ENCODE peak calls at places on chromosomes 1 and 21, in seven cellular contexts. U is GM12892, Z is K562, I is GM12891, O is SK-N-SH, J is H1, C is HepG2. Y is an unnamed sample.

GRCh38 chr1:183027031-183027430 is 3.8 kb downstream of the LAMC1 start:
- DNase-seq in Z (no peak), C (no peak), J (no peak), U (no peak), I (no peak), O (no peak), Y (no peak)

GRCh38 chr1:182957902-182958395 is 5.0 kb upstream of the SHCBP1L start:
- DNase-seq in C (no peak), I (no peak), O (no peak), Z (no peak), J (peak), U (no peak), Y (no peak)

GRCh38 chr1:37437058-37437457 is 37.3 kb upstream of the ZC3H12A start:
- DNase-seq in O (no peak), C (no peak), J (no peak), Z (no peak), I (no peak), U (no peak), Y (no peak)

GRCh38 chr1:18721066-18721465 is 90.4 kb downstream of the PAX7 start:
- DNase-seq in Z (no peak), U (no peak), J (no peak), C (no peak), I (no peak), O (no peak), Y (no peak)

GRCh38 chr1:111988377-111988742 is 1.1 kb downstream of the KCND3 start:
- DNase-seq in Z (no peak), U (no peak), I (no peak), J (no peak), C (peak), O (no peak), Y (no peak)

GRCh38 chr1:174818014-174818616 is 181.6 kb upstream of the CACYBP start:
- DNase-seq in I (no peak), C (no peak), U (no peak), O (no peak), Z (no peak), J (no peak), Y (no peak)

GRCh38 chr1:17109897-17110554 is 9.2 kb downstream of the PADI2 start:
- DNase-seq in C (no peak), O (no peak), J (no peak), I (no peak), U (no peak), Z (no peak), Y (no peak)

GRCh38 chr1:2375246-2375922 is 16.0 kb downstream of the MORN1 start:
- DNase-seq in O (no peak), U (no peak), C (no peak), I (no peak), J (no peak), Z (no peak), Y (no peak)

GRCh38 chr1:11730429-11730861 is 5.5 kb upstream of the AGTRAP start:
- DNase-seq in U (no peak), I (no peak), O (no peak), Z (no peak), J (no peak), C (no peak), Y (no peak)

GRCh38 chr1:94807742-94808491 is 12.2 kb upstream of the SLC44A3 start:
- DNase-seq in J (no peak), C (peak), Z (peak), O (no peak), I (no peak), U (no peak), Y (no peak)

GRCh38 chr1:7315316-7315715 is 455.8 kb upstream of the VAMP3 start:
- DNase-seq in O (no peak), C (no peak), Z (no peak), J (no peak), I (no peak), U (no peak), Y (no peak)

GRCh38 chr1:75203415-75204277 is 69.5 kb downstream of the LHX8 start:
- DNase-seq in U (no peak), I (peak), O (peak), Z (peak), C (peak), J (no peak), Y (peak)

GRCh38 chr1:151934048-151934493 is 24.8 kb upstream of the THEM4 start:
- DNase-seq in Z (peak), C (peak), U (no peak), I (no peak), O (peak), J (no peak), Y (no peak)

GRCh38 chr1:26951821-26952497 is 8.3 kb downstream of the KDF1 start:
- DNase-seq in J (no peak), I (no peak), Z (peak), O (no peak), C (no peak), U (no peak), Y (no peak)

GRCh38 chr1:114540202-114540601 is 29.2 kb upstream of the TRIM33 start:
- DNase-seq in I (no peak), J (no peak), U (no peak), C (no peak), O (no peak), Z (no peak), Y (no peak)

GRCh38 chr21:29342394-29342957 is 43.8 kb downstream of the BACH1 start:
- DNase-seq in O (peak), I (no peak), C (no peak), Z (no peak), U (no peak), J (no peak), Y (peak)

GRCh38 chr1:114009393-114009792 is 30.1 kb downstream of the OLFML3 start:
- DNase-seq in C (peak), I (no peak), J (no peak), O (no peak), Z (no peak), U (no peak), Y (no peak)

GRCh38 chr1:248686815-248687214 is 15.8 kb downstream of the OR14I1 start:
- DNase-seq in C (no peak), U (peak), Z (no peak), J (no peak), O (peak), I (no peak), Y (peak)

GRCh38 chr1:24386931-24387330 is 26.7 kb downstream of the STPG1 start:
- DNase-seq in I (no peak), C (no peak), O (no peak), J (no peak), Z (no peak), U (no peak), Y (no peak)

GRCh38 chr1:95221306-95221705 is 12.7 kb upstream of the RWDD3 start:
- DNase-seq in J (no peak), O (no peak), C (no peak), U (no peak), I (no peak), Z (no peak), Y (no peak)

GRCh38 chr1:41592451-41593125 is 108.1 kb upstream of the EDN2 start:
- DNase-seq in I (no peak), J (no peak), O (no peak), C (no peak), Z (no peak), U (no peak), Y (no peak)

GRCh38 chr1:156592910-156593732 is 1.5 kb downstream of the NAXE start:
- DNase-seq in Z (no peak), J (no peak), C (no peak), I (no peak), O (no peak), U (no peak), Y (no peak)

GRCh38 chr1:184473176-184473966 is 86.5 kb downstream of the C1orf21 start:
- DNase-seq in C (no peak), Z (no peak), J (no peak), U (no peak), I (no peak), O (no peak), Y (no peak)

GRCh38 chr21:27462786-27463185 is 495.9 kb upstream of the ADAMTS5 start:
- DNase-seq in Z (no peak), I (no peak), U (no peak), C (no peak), O (no peak), J (no peak), Y (no peak)

GRCh38 chr1:65445837-65446236 is 25.4 kb downstream of the LEPR start:
- DNase-seq in J (no peak), O (no peak), I (no peak), C (no peak), U (no peak), Z (no peak), Y (no peak)

GRCh38 chr1:14366361-14367018 is 232.0 kb upstream of the KAZN start:
- DNase-seq in Z (no peak), I (no peak), O (peak), J (no peak), U (no peak), C (no peak), Y (no peak)

GRCh38 chr1:32900956-32901822 is at the start of gene TMEM54:
- DNase-seq in J (no peak), U (no peak), Z (peak), C (no peak), I (no peak), O (peak), Y (no peak)

GRCh38 chr1:40665335-40666171 is at the start of gene RIMS3:
- DNase-seq in Z (peak), U (peak), O (peak), J (no peak), C (peak), I (peak), Y (peak)

GRCh38 chr1:176102243-176102642 is 104.8 kb downstream of the COP1 start:
- DNase-seq in O (no peak), J (no peak), I (no peak), C (no peak), Z (no peak), U (no peak), Y (no peak)

GRCh38 chr21:18249542-18250152 is 5.0 kb downstream of the CHODL start:
- DNase-seq in C (no peak), J (no peak), Z (no peak), U (no peak), O (no peak), I (no peak), Y (no peak)

GRCh38 chr1:241336335-241336734 is 20.7 kb downstream of the RGS7 start:
- DNase-seq in J (no peak), Z (no peak), C (no peak), I (no peak), U (no peak), O (no peak), Y (no peak)

GRCh38 chr1:11952455-11953109 is 18.1 kb downstream of the PLOD1 start:
- DNase-seq in Z (no peak), I (no peak), J (no peak), U (no peak), C (no peak), O (no peak), Y (no peak)

GRCh38 chr1:147673401-147673800 is 3.1 kb upstream of the ACP6 start:
- DNase-seq in C (no peak), I (no peak), O (no peak), J (no peak), Z (no peak), U (no peak), Y (no peak)

GRCh38 chr1:234719454-234720258 is 109.7 kb upstream of the IRF2BP2 start:
- DNase-seq in Z (no peak), C (peak), U (no peak), O (no peak), J (no peak), I (no peak), Y (no peak)

GRCh38 chr1:184972281-184973055 is 1.8 kb downstream of the NIBAN1 start:
- DNase-seq in O (no peak), J (no peak), Z (no peak), U (no peak), I (no peak), C (no peak), Y (no peak)

GRCh38 chr1:15965228-15965767 is 10.6 kb downstream of the ZBTB17 start:
- DNase-seq in I (no peak), C (no peak), J (no peak), Z (peak), O (no peak), U (no peak), Y (peak)

GRCh38 chr1:221117133-221117532 is 237.9 kb downstream of the HLX start:
- DNase-seq in J (no peak), U (no peak), C (no peak), I (no peak), Z (no peak), O (no peak), Y (no peak)

GRCh38 chr1:113217447-113218208 is 144.6 kb downstream of the LRIG2 start:
- DNase-seq in U (no peak), I (no peak), O (peak), J (no peak), C (peak), Z (peak), Y (no peak)

GRCh38 chr1:100622966-100623762 is 85.2 kb downstream of the GPR88 start:
- DNase-seq in U (no peak), I (no peak), C (no peak), Z (no peak), J (no peak), O (no peak), Y (no peak)

GRCh38 chr1:97013904-97014303 is 292.3 kb downstream of the PTBP2 start:
- DNase-seq in J (no peak), Z (no peak), C (no peak), O (no peak), U (no peak), I (no peak), Y (no peak)
- TF ChIP-seq TAF1 in J (no peak), Z (no peak), C (no peak), O (no peak), U (no peak), I (no peak), Y (no peak)

GRCh38 chr1:206551985-206552325 is 44.6 kb downstream of the RASSF5 start:
- DNase-seq in J (no peak), C (no peak), I (no peak), U (no peak), Z (no peak), O (no peak), Y (no peak)

GRCh38 chr1:206554201-206554600 is 46.9 kb downstream of the RASSF5 start:
- DNase-seq in Z (no peak), C (no peak), O (no peak), J (no peak), I (no peak), U (no peak), Y (no peak)

GRCh38 chr1:206551296-206551984 is 44.1 kb downstream of the RASSF5 start:
- DNase-seq in J (no peak), U (no peak), Z (peak), O (no peak), C (no peak), I (no peak), Y (no peak)

GRCh38 chr1:206547104-206547503 is 39.8 kb downstream of the RASSF5 start:
- DNase-seq in U (no peak), O (no peak), I (no peak), J (no peak), Z (no peak), C (no peak), Y (no peak)

DNA sequence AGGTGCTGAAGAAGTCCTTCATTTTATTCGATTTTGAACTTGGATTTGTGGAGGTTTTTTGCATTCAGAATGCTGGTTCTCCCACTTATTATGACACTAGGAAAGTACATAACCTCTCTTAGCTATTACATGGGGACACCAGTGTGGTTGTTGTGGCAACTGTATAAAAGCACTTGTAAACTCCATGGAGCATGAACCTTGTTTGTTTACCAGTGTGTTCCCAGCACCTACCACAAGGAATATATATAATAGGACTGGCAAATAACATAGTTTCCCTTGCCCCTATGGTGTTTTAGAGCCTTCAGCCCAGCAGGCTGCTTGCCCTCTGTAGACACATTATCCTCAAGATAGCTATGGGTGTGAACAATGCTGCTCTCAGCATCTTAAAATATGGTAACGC is 43.1 kb downstream of the RASSF5 start:
- DNase-seq in O (no peak), C (no peak), U (no peak), I (no peak), J (no peak), Z (no peak), Y (no peak)
- TF ChIP-seq TAF1 in O (no peak), C (no peak), U (no peak), I (no peak), J (no peak), Z (no peak), Y (no peak)

DNA sequence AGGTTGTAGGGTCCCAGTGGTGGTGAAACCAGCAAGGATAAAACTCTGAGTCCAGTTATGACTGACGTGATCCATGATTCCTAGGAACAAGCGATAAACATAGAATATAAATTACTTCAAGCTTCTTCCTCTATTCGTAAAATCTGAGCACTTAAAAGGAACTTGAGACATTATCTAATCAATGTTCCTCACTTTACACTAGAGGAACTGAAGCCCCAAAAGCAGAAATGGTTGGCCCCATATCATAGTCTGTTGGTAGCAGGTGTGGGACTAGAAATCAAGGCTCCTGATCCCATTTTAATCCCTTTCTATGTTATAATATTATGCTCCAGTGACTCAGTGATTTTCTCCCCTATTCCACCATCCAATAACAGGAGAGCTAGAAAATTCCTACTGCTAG is 21.9 kb upstream of the MNDA start:
- DNase-seq in J (no peak), C (no peak), I (no peak), Z (no peak), U (no peak), O (no peak), Y (no peak)
- TF ChIP-seq TAF1 in J (no peak), C (no peak), I (no peak), Z (no peak), U (no peak), O (no peak), Y (no peak)

DNA sequence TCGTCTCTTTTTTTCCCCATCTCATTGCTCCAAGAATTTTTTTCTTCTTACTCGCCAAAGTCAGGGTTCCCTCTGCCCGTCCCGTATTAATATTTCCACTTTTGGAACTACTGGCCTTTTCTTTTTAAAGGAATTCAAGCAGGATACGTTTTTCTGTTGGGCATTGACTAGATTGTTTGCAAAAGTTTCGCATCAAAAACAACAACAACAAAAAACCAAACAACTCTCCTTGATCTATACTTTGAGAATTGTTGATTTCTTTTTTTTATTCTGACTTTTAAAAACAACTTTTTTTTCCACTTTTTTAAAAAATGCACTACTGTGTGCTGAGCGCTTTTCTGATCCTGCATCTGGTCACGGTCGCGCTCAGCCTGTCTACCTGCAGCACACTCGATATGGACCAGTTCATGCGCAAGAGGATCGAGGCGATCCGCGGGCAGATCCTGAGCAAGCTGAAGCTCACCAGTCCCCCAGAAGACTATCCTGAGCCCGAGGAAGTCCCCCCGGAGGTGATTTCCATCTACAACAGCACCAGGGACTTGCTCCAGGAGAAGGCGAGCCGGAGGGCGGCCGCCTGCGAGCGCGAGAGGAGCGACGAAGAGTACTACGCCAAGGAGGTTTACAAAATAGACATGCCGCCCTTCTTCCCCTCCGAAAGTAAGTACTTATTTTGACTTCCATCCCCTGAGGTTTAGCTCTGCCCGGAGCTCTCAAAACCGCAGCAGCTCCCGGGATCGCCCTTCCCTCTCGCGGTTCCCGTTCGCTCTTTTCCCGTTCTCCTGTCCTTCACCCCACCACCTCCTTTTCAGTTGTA is 1.5 kb downstream of the TGFB2 start:
- DNase-seq in I (no peak), J (no peak), U (no peak), C (no peak), O (no peak), Z (no peak), Y (no peak)
- TF ChIP-seq TAF1 in I (no peak), J (no peak), U (no peak), C (no peak), O (no peak), Z (no peak), Y (no peak)

GRCh38 chr1:66563094-66563800 is 29.3 kb downstream of the SGIP1 start:
- DNase-seq in U (no peak), J (no peak), Z (no peak), O (no peak), C (peak), I (no peak), Y (no peak)
- TF ChIP-seq TAF1 in U (no peak), J (no peak), Z (no peak), O (no peak), C (no peak), I (no peak), Y (no peak)

DNA sequence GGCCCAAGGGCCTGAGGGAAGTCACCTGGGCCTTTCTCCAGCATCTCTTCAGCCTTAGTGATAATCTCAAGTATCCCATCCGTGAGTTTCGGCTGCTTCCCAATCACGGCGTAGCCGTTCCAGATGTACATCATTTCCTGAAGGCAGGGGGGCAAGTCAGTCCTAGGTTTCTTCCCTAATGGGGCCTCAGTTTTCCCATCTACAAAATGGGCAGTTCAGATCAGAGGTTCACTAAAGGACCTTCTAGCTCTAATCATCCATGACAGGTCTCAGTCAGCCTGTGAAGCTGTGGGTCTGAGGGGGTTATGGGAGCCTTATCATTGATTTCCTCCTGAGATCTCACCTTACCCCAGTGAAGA is 39.9 kb downstream of the TTC39A start:
- DNase-seq in O (no peak), J (no peak), U (no peak), Z (no peak), C (no peak), I (no peak), Y (no peak)
- TF ChIP-seq TAF1 in O (no peak), J (no peak), U (no peak), Z (no peak), C (no peak), I (no peak), Y (no peak)

DNA sequence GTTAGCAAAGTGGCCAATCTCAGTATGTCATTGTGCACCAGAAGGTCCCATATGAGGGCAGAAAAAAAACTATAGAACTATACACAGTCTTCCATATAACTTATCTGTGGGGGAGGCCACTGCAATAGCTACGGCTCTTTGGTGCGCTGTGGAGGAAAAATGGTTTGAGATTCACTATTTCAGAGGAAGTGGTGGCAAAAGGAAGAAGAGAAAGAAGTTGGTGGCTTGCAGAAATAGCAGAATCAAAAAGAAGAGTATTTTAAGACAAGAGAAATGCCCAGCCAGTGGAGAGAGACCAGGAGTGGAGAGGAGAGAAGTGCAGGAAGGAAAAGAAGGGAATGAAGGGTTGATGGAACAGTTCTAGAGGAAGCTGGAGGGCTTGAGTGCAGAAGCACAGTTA is 64.7 kb downstream of the RUNX1 start:
- DNase-seq in I (no peak), J (no peak), Z (no peak), U (no peak), O (no peak), C (no peak), Y (no peak)
- TF ChIP-seq TAF1 in I (no peak), J (no peak), Z (no peak), U (no peak), O (no peak), C (no peak), Y (no peak)